ENCODE peak calls at places on chromosomes 5 and 9, in six cellular contexts. P is endothelial cell of umbilical vein, Y is glutamatergic neuron, A is neural crest cell, X is fibroblast of the aortic adventitia, M is cardiac fibroblast. S is an unnamed sample.

GRCh38 chr9:78306222-78307076 is 9.5 kb downstream of the PSAT1 start:
- DNase-seq in P (no peak), Y (no peak), A (no peak), X (no peak), M (no peak), S (no peak)

GRCh38 chr9:69122086-69122390 is 52.0 kb upstream of the TJP2 start:
- DNase-seq in P (no peak), Y (peak; percentile 53), A (peak; percentile 37), X (peak; percentile 77), M (peak; percentile 65), S (peak; percentile 67)

GRCh38 chr9:105511486-105511885 is 46.4 kb upstream of the FKTN start:
- DNase-seq in P (no peak), Y (no peak), A (no peak), X (no peak), M (no peak), S (no peak)

GRCh38 chr9:33637881-33638280 is 113.8 kb downstream of the ANKRD18B start:
- DNase-seq in P (no peak), Y (no peak), A (no peak), X (no peak), M (no peak), S (no peak)

GRCh38 chr5:153831976-153832375 is 206.7 kb downstream of the FAM114A2 start:
- DNase-seq in P (peak; percentile 4), Y (no peak), A (no peak), X (peak; percentile 51), M (peak; percentile 68), S (peak; percentile 66)

GRCh38 chr5:51272957-51273356 is 110.3 kb upstream of the ISL1 start:
- DNase-seq in P (no peak), Y (no peak), A (no peak), X (no peak), M (no peak), S (no peak)

GRCh38 chr5:133483406-133484090 is 128.8 kb downstream of the FSTL4 start:
- DNase-seq in P (peak; percentile 12), Y (no peak), A (no peak), X (no peak), M (no peak), S (no peak)

GRCh38 chr9:114284316-114285060 is 38.4 kb upstream of the ORM1 start:
- DNase-seq in P (no peak), Y (peak; percentile 5), A (no peak), X (no peak), M (no peak), S (no peak)

GRCh38 chr5:91110709-91111108 is 272.4 kb downstream of the ARRDC3 start:
- DNase-seq in P (no peak), Y (no peak), A (no peak), X (peak; percentile 77), M (no peak), S (peak; percentile 37)

GRCh38 chr5:54541823-54542783 is 24.5 kb downstream of the SNX18 start:
- DNase-seq in P (no peak), Y (no peak), A (no peak), X (no peak), M (no peak), S (no peak)

GRCh38 chr5:56977034-56977433 is 25.1 kb upstream of the MIER3 start:
- DNase-seq in P (no peak), Y (no peak), A (no peak), X (no peak), M (no peak), S (no peak)

GRCh38 chr9:136759436-136760325 is 1.6 kb upstream of the LCN8 start:
- DNase-seq in P (no peak), Y (no peak), A (no peak), X (no peak), M (no peak), S (no peak)

GRCh38 chr9:122036408-122036807 is 56.7 kb downstream of the TTLL11 start:
- DNase-seq in P (no peak), Y (no peak), A (no peak), X (no peak), M (no peak), S (no peak)

GRCh38 chr9:87213948-87214347 is 266.6 kb upstream of the GAS1 start:
- DNase-seq in P (no peak), Y (no peak), A (no peak), X (no peak), M (peak; percentile 50), S (no peak)

GRCh38 chr5:71658916-71659661 is 60.0 kb upstream of the CARTPT start:
- DNase-seq in P (peak; percentile 41), Y (no peak), A (no peak), X (no peak), M (peak; percentile 13), S (peak; percentile 2)

GRCh38 chr9:36423196-36423595 is 23.1 kb upstream of the RNF38 start:
- DNase-seq in P (no peak), Y (no peak), A (no peak), X (no peak), M (no peak), S (no peak)

GRCh38 chr9:126317513-126317912 is 9.1 kb upstream of the MVB12B start:
- DNase-seq in P (peak; percentile 48), Y (no peak), A (no peak), X (no peak), M (peak; percentile 16), S (no peak)

GRCh38 chr5:65611524-65611923 is 12.6 kb downstream of the TRIM23 start:
- DNase-seq in P (no peak), Y (no peak), A (no peak), X (no peak), M (peak; percentile 43), S (peak; percentile 11)

GRCh38 chr5:126811515-126812198 is 34.7 kb downstream of the LMNB1 start:
- DNase-seq in P (peak; percentile 87), Y (no peak), A (no peak), X (peak; percentile 81), M (peak; percentile 79), S (peak; percentile 66)

GRCh38 chr5:147918899-147919298 is 12.6 kb upstream of the C5orf46 start:
- DNase-seq in P (no peak), Y (no peak), A (no peak), X (no peak), M (no peak), S (no peak)

GRCh38 chr5:159286420-159287035 is 23.4 kb downstream of the UBLCP1 start:
- DNase-seq in P (peak; percentile 47), Y (no peak), A (no peak), X (peak; percentile 62), M (peak; percentile 57), S (peak; percentile 54)

GRCh38 chr9:98248737-98249474 is 6.5 kb downstream of the TBC1D2 start:
- DNase-seq in P (peak; percentile 60), Y (no peak), A (no peak), X (peak; percentile 87), M (peak; percentile 98), S (peak; percentile 100)

GRCh38 chr5:16663848-16664247 is 47.1 kb upstream of the RETREG1 start:
- DNase-seq in P (no peak), Y (no peak), A (no peak), X (no peak), M (no peak), S (peak; percentile 29)

GRCh38 chr5:124743534-124744169 is 2.8 kb downstream of the ZNF608 start:
- DNase-seq in P (no peak), Y (no peak), A (no peak), X (no peak), M (peak; percentile 18), S (no peak)

DNA sequence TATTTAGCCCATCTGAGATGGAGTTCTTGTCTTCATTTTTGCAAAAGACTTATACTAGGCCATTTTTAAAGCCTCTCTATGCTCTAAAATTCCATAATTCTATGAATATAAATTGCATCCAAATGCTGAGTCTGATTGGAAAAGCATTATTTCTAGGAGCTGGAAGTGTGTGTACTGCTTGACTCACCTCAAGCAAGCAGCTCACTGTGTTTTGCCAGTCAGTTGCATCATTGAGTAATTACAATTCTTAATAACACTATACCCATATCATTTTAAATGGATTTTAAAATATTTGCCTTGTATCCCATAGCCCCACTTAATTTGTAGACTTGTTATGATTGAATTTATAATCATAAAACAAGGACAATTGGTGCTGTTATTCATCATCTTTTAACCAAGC is 161.0 kb downstream of the PAM start:
- DNase-seq in P (no peak), Y (no peak), A (no peak), X (peak; percentile 71), M (peak; percentile 36), S (no peak)
- TF ChIP-seq CTCF in P (no peak), Y (no peak), A (no peak), X (no peak), M (no peak), S (no peak)

GRCh38 chr9:125254231-125254630 is 7.4 kb upstream of the GAPVD1 start:
- DNase-seq in P (no peak), Y (no peak), A (no peak), X (no peak), M (no peak), S (no peak)

GRCh38 chr9:125258160-125258559 is 3.5 kb upstream of the GAPVD1 start:
- DNase-seq in P (no peak), Y (no peak), A (no peak), X (no peak), M (no peak), S (no peak)

GRCh38 chr9:125258832-125259534 is 2.6 kb upstream of the GAPVD1 start:
- DNase-seq in P (no peak), Y (no peak), A (no peak), X (no peak), M (no peak), S (no peak)

GRCh38 chr9:125260564-125260963 is 1.1 kb upstream of the GAPVD1 start:
- DNase-seq in P (no peak), Y (no peak), A (no peak), X (no peak), M (no peak), S (peak; percentile 31)

DNA sequence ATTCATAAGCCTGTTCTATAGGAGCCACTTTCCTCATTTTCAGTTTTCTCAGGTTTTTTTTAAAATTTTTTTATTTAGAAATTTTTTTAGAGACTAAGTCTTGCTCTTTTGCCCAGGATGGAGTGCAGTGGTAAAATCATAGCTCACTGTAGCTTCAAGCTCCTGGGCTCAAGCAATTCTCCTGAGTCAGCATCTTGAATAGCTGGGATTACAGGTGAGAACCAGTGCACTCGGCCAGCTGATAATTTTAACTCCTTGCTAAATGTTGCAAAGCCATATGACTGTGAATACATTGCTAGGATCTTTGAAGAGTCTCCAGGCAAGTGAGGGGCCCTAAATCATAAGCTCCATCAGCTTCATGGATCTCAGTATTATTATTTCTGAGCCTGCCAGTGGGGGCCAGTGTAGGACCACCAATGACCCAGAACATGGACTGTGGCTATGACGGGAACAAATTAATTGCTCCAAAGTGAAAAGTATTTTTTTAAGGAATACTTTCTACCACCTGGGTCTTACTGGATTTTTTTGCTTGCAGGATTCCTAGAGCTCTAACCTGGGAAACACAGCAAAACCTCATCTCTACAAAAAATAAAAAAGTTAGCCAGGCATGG is 5.7 kb upstream of the GAPVD1 start:
- DNase-seq in P (no peak), Y (peak; percentile 50), A (no peak), X (no peak), M (peak; percentile 36), S (no peak)
- TF ChIP-seq CTCF in P (peak; percentile 47), Y (no peak), A (peak; percentile 56), X (peak; percentile 13), M (peak; percentile 24), S (peak; percentile 53)

GRCh38 chr9:128259156-128259555 is 16.7 kb downstream of the GOLGA2 start:
- DNase-seq in P (no peak), Y (no peak), A (no peak), X (no peak), M (no peak), S (no peak)
- TF ChIP-seq CTCF in P (no peak), Y (no peak), A (no peak), X (no peak), M (no peak), S (no peak)

DNA sequence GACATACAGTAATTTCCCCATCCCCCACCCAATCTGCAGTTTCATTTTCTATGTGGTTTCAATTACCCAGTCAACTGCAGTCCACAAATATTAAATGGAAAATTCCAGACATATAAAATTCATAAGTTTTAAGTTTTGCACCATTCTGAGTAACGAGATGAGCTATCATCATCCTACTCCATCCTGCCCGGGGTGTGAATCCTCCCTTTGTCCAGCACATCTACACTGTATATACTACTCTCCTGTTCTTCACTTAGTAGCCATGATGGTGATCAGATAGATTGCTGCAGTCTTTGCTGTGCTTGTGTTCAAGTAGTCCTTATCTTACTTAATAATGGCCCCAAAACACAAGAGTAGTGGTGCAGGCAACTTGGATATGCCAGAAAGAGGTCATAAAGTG is 11.3 kb downstream of the OXCT1 start:
- DNase-seq in P (no peak), Y (no peak), A (no peak), X (no peak), M (no peak), S (no peak)
- TF ChIP-seq CTCF in P (no peak), Y (no peak), A (no peak), X (no peak), M (no peak), S (no peak)

S was measured in fibroblast of villous mesenchyme.